ENCODE peak calls at places on chromosomes 1 and 21, in six cellular contexts. G is H1, J is SK-N-SH, M is HCT116, S is GM12878, R is HepG2. C is an unnamed sample.

GRCh38 chr1:161223805-161224694 is 622 bp upstream of the APOA2 start:
- DNase-seq in G (no peak), J (no peak), M (no peak), S (no peak), R (peak), C (no peak)

GRCh38 chr1:109993885-109994284 is 9.3 kb downstream of the AHCYL1 start:
- DNase-seq in G (no peak), J (no peak), M (no peak), S (no peak), R (no peak), C (no peak)

GRCh38 chr1:89810880-89811279 is 10.0 kb upstream of the LRRC8D start:
- DNase-seq in G (no peak), J (no peak), M (no peak), S (no peak), R (peak), C (no peak)

GRCh38 chr1:97726386-97726785 is 194.4 kb downstream of the DPYD start:
- DNase-seq in G (no peak), J (no peak), M (no peak), S (no peak), R (no peak), C (no peak)

GRCh38 chr1:28812669-28813468 is 899 bp downstream of the OPRD1 start:
- DNase-seq in G (no peak), J (peak), M (no peak), S (no peak), R (peak), C (peak)

GRCh38 chr1:31432592-31433395 is 19.8 kb downstream of the SERINC2 start:
- DNase-seq in G (no peak), J (peak), M (no peak), S (no peak), R (no peak), C (no peak)

GRCh38 chr1:35568975-35569395 is 4.1 kb upstream of the TFAP2E start:
- DNase-seq in G (no peak), J (peak), M (peak), S (no peak), R (peak), C (peak)

GRCh38 chr1:155226188-155226909 is 17.9 kb downstream of the MTX1 start:
- DNase-seq in G (no peak), J (peak), M (peak), S (no peak), R (peak), C (peak)

GRCh38 chr1:202159534-202160371 is 649 bp downstream of the PTPN7 start:
- DNase-seq in G (no peak), J (no peak), M (no peak), S (no peak), R (no peak), C (no peak)

GRCh38 chr1:202162418-202163280 is 2.2 kb upstream of the PTPN7 start:
- DNase-seq in G (no peak), J (no peak), M (no peak), S (no peak), R (no peak), C (no peak)

GRCh38 chr1:202162049-202162417 is 1.6 kb upstream of the PTPN7 start:
- DNase-seq in G (no peak), J (no peak), M (no peak), S (peak), R (no peak), C (no peak)

GRCh38 chr1:202160377-202160940 is at the start of gene PTPN7:
- DNase-seq in G (no peak), J (no peak), M (no peak), S (peak), R (no peak), C (no peak)

GRCh38 chr1:202161151-202162048 is 998 bp upstream of the PTPN7 start:
- DNase-seq in G (no peak), J (no peak), M (no peak), S (no peak), R (no peak), C (no peak)
- TF ChIP-seq JUND in G (no peak), J (no peak), M (no peak), S (no peak), R (no peak), C (no peak)

GRCh38 chr1:225875044-225875822 is 6.9 kb downstream of the TMEM63A start:
- DNase-seq in G (no peak), J (no peak), M (peak), S (no peak), R (no peak), C (peak)

GRCh38 chr1:225878282-225878681 is 3.9 kb downstream of the TMEM63A start:
- DNase-seq in G (no peak), J (no peak), M (no peak), S (no peak), R (peak), C (peak)

GRCh38 chr1:225876900-225877510 is 5.2 kb downstream of the TMEM63A start:
- DNase-seq in G (no peak), J (no peak), M (no peak), S (no peak), R (no peak), C (no peak)

GRCh38 chr1:225879521-225880209 is 2.5 kb downstream of the TMEM63A start:
- DNase-seq in G (no peak), J (no peak), M (no peak), S (no peak), R (peak), C (no peak)

DNA sequence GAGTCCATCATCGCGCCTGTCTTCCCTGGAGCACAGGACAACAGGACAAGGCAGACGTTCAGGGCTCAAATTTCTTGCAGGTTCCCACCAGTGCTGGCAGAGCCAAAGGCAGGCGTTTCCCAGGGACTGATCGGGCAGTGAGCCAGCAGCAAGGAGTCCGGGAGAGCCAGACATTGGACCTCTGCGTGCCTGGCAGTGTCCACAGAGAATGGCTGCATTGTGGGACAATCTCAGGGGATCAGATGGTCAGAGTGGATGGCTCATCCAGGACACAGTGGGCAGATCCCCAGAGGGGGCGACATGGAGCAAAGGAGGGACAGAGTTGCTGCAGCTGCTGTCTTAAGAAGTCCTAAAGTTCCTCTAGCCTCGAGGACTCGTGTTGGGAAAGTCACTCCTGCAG is 4.6 kb downstream of the TMEM63A start:
- DNase-seq in G (no peak), J (peak), M (no peak), S (no peak), R (peak), C (peak)
- TF ChIP-seq JUND in G (no peak), J (no peak), M (no peak), S (no peak), R (no peak), C (no peak)

DNA sequence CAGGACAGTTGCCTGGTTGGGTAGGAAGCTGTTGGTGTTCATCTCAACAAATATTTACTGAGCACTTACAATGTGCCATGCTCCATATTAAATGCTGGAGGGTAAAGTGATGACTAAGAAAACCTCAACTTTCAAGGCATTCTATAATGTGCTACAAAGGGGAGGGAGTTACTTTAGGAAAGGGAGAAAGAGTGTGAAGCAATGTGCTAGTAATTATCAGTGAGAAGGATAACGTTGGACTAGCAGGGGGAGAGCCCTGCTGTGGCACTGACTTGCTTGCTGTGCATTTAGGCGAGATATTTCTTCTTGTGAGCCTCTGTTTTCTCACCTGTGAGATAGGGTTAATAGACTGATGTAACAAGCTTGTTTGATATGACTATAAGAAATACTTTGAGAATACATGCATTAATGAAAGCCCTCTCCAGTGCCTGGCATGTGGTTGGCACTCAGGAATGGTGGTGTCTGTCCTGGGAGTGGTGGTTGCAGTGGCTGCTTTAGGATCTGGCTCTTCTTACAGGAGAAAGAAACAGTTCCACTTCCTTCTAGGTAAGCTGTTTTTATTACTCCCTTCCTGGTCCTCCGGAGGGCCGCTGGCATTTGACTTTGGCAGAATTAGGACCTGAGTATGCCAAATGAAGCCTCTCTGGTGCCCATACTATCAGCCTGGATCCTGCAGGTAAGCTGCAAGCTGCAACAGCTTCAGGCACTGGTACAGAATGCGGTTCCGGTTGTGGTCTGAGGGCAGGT is 111.1 kb upstream of the COA6 start:
- DNase-seq in G (no peak), J (no peak), M (no peak), S (no peak), R (no peak), C (no peak)
- TF ChIP-seq JUND in G (no peak), J (no peak), M (no peak), S (no peak), R (no peak), C (no peak)

GRCh38 chr21:41928621-41929220 is 25.1 kb downstream of the C2CD2 start:
- DNase-seq in G (no peak), J (no peak), M (no peak), S (peak), R (no peak), C (no peak)
- TF ChIP-seq JUND in G (no peak), J (no peak), M (no peak), S (no peak), R (no peak), C (no peak)